ENCODE peak calls at places on chromosomes 7 and 10, in four cellular contexts. One of them, this sample, is unnamed.

GRCh38 chr7:22663319-22663718 is 63.7 kb upstream of the IL6 start:
- DNase-seq in H1: no peak
- DNase-seq in HepG2: no peak
- DNase-seq in GM12878: no peak
- DNase-seq in this sample: no peak

GRCh38 chr7:90345548-90346319 is 782 bp upstream of the GTPBP10 start:
- DNase-seq in HepG2: peak
- DNase-seq in H1: no peak
- DNase-seq in GM12878: no peak
- DNase-seq in this sample: no peak

GRCh38 chr7:144787127-144787526 is 48.7 kb downstream of the TPK1 start:
- DNase-seq in HepG2: no peak
- DNase-seq in GM12878: no peak
- DNase-seq in H1: no peak
- DNase-seq in this sample: no peak

GRCh38 chr7:10588084-10588483 is 385.6 kb upstream of the PHF14 start:
- DNase-seq in GM12878: no peak
- DNase-seq in HepG2: no peak
- DNase-seq in H1: no peak
- DNase-seq in this sample: no peak

GRCh38 chr7:158249692-158250091 is 337.9 kb downstream of the PTPRN2 start:
- DNase-seq in HepG2: no peak
- DNase-seq in H1: no peak
- DNase-seq in GM12878: no peak
- DNase-seq in this sample: no peak

GRCh38 chr7:13911920-13912319 is 77.5 kb downstream of the ETV1 start:
- DNase-seq in H1: no peak
- DNase-seq in HepG2: no peak
- DNase-seq in GM12878: no peak
- DNase-seq in this sample: no peak

GRCh38 chr10:23461557-23461956 is 22.7 kb downstream of the OTUD1 start:
- DNase-seq in GM12878: no peak
- DNase-seq in HepG2: peak
- DNase-seq in H1: no peak
- DNase-seq in this sample: no peak

GRCh38 chr7:116583653-116584052 is 58.8 kb downstream of the CAV1 start:
- DNase-seq in H1: no peak
- DNase-seq in GM12878: peak
- DNase-seq in HepG2: no peak
- DNase-seq in this sample: no peak

GRCh38 chr10:112491144-112491543 is 44.1 kb downstream of the VTI1A start:
- DNase-seq in HepG2: no peak
- DNase-seq in H1: no peak
- DNase-seq in GM12878: no peak
- DNase-seq in this sample: no peak

GRCh38 chr10:114272696-114273095 is 33.6 kb downstream of the VWA2 start:
- DNase-seq in GM12878: no peak
- DNase-seq in HepG2: no peak
- DNase-seq in H1: no peak
- DNase-seq in this sample: no peak

GRCh38 chr7:142918901-142919300 is 14.6 kb downstream of the TRPV5 start:
- DNase-seq in H1: no peak
- DNase-seq in GM12878: no peak
- DNase-seq in HepG2: no peak
- DNase-seq in this sample: no peak

GRCh38 chr10:90587561-90587960 is 270.3 kb downstream of the HTR7 start:
- DNase-seq in H1: no peak
- DNase-seq in HepG2: no peak
- DNase-seq in GM12878: no peak
- DNase-seq in this sample: no peak

GRCh38 chr10:22693371-22693784 is 21.0 kb downstream of the PIP4K2A start:
- DNase-seq in HepG2: no peak
- DNase-seq in GM12878: no peak
- DNase-seq in H1: no peak
- DNase-seq in this sample: no peak

GRCh38 chr10:112546474-112546873 is 99.5 kb downstream of the VTI1A start:
- DNase-seq in H1: no peak
- DNase-seq in GM12878: no peak
- DNase-seq in HepG2: no peak
- DNase-seq in this sample: no peak

GRCh38 chr10:104327745-104328635 is 10.3 kb downstream of the ITPRIP start:
- DNase-seq in GM12878: no peak
- DNase-seq in HepG2: peak
- DNase-seq in H1: no peak
- DNase-seq in this sample: no peak

GRCh38 chr10:125190414-125190813 is 30.1 kb upstream of the CTBP2 start:
- DNase-seq in H1: no peak
- DNase-seq in HepG2: no peak
- DNase-seq in GM12878: no peak
- DNase-seq in this sample: no peak

GRCh38 chr7:9200666-9201065 is 767.3 kb downstream of the NXPH1 start:
- DNase-seq in GM12878: no peak
- DNase-seq in H1: no peak
- DNase-seq in HepG2: no peak
- DNase-seq in this sample: no peak

GRCh38 chr10:127993281-127993680 is 86.4 kb downstream of the PTPRE start:
- DNase-seq in H1: no peak
- DNase-seq in GM12878: no peak
- DNase-seq in HepG2: no peak
- DNase-seq in this sample: no peak

GRCh38 chr7:2710901-2711551 is 23.0 kb downstream of the AMZ1 start:
- DNase-seq in GM12878: peak
- DNase-seq in H1: no peak
- DNase-seq in HepG2: no peak
- DNase-seq in this sample: no peak

GRCh38 chr7:2710256-2710655 is 22.3 kb downstream of the AMZ1 start:
- DNase-seq in GM12878: peak
- DNase-seq in H1: no peak
- DNase-seq in HepG2: no peak
- DNase-seq in this sample: no peak

GRCh38 chr7:2708041-2708440 is 20.0 kb downstream of the AMZ1 start:
- DNase-seq in H1: no peak
- DNase-seq in HepG2: no peak
- DNase-seq in GM12878: no peak
- DNase-seq in this sample: no peak

GRCh38 chr7:2708547-2709310 is 20.7 kb downstream of the AMZ1 start:
- DNase-seq in H1: no peak
- DNase-seq in GM12878: no peak
- DNase-seq in HepG2: no peak
- DNase-seq in this sample: no peak

DNA sequence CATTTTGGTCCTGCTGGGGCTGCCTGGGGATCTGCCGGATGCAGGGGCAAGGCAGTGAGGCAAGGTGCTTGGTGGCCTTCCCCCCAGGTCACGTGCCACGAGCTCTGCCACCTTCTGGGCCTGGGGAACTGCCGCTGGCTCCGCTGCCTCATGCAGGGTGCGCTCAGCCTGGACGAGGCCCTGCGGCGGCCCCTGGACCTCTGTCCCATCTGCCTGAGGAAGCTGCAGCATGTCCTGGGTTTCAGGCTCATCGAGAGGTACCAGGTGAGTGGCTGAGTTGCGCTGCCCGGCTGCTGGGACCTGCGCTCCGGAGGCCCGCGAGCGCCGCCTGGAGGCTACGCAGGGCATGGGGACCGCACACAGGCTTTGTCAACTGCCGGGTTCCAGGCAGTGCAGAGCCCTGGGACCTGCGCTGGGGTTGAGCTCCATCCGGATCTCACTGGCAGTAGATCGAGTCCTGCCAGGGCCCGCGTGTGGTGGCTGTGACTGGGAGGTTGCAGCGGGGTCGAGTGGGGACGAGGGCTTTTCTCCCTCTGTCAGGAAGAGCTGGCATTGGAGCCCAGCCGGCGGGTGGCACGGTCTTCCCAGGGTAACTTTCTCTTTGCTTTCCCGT is 21.7 kb downstream of the AMZ1 start:
- DNase-seq in HepG2: peak
- DNase-seq in GM12878: peak
- DNase-seq in H1: peak
- DNase-seq in this sample: peak
- TF ChIP-seq SP1 in HepG2: no peak
- TF ChIP-seq SP1 in GM12878: no peak
- TF ChIP-seq SP1 in H1: no peak
- TF ChIP-seq SP1 in this sample: no peak

DNA sequence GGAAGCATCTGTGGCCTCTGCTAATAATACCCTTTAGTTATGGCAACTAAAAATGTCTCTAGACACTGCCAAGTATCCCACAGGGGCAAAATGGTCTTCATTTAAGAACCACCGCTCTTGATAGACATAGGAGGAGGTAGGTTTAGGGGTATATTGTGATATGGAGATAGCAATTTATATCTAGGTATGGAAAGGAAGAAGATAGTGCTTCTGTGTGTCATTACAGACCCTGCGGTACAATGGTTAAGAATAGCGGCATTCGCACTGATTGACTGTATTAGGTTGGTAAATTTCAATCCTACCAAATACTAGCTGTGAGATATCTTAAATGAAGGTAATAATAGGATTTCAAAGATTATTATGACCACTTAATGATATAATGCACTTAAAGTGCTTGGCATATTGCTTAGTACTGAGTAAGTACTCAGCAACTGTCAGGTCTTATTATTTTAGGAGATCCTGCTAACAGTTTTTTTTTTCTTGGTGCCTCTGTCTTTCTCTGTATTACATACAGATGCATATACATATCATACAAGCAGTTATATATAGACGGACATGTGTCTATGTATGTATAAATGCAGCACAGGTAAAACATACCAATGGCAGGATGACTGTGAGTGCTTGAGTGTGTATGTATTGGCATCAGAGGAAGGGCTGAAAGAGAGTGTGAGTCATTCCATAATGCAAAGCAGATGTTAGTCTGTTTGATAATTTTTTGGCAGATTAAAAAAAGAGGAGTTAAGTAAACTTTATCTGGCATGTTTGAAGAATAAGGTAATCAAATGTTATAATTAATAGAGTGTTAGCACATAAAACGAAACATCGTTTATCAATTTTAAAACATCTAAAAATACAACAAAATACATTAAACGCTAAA is 50.0 kb upstream of the ITGB8 start:
- DNase-seq in H1: no peak
- DNase-seq in HepG2: no peak
- DNase-seq in GM12878: no peak
- DNase-seq in this sample: no peak
- TF ChIP-seq SUZ12 in H1: no peak
- TF ChIP-seq SUZ12 in HepG2: no peak
- TF ChIP-seq SUZ12 in GM12878: no peak
- TF ChIP-seq SUZ12 in this sample: no peak

GRCh38 chr7:48140001-48140681 is 31.1 kb upstream of the ABCA13 start:
- DNase-seq in H1: no peak
- DNase-seq in GM12878: no peak
- DNase-seq in HepG2: peak
- DNase-seq in this sample: no peak

GRCh38 chr7:48144291-48144768 is 26.9 kb upstream of the ABCA13 start:
- DNase-seq in H1: no peak
- DNase-seq in GM12878: no peak
- DNase-seq in HepG2: peak
- DNase-seq in this sample: no peak

GRCh38 chr7:48141551-48141950 is 29.7 kb upstream of the ABCA13 start:
- DNase-seq in H1: no peak
- DNase-seq in GM12878: no peak
- DNase-seq in HepG2: no peak
- DNase-seq in this sample: no peak

DNA sequence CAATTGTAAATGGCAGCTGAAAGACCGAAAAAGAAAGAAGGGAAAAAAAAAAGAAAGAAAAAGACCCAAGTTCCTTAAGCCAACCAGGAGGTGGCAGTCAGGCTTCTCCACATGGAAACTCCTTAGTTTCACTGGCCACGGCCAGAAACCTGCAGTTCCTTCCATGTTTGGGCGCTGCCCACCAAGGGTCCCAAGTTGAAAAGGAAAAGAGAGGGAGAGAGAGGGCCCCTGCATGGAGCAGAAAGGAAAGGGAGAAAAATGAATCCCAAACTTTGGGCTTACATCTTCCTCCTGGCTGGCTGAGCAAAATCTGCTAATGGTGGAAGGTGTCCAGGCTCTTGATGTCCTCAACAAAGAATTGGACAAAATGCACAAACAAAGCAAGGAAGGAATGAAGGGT is 31.8 kb upstream of the ABCA13 start:
- DNase-seq in HepG2: peak
- DNase-seq in H1: no peak
- DNase-seq in GM12878: no peak
- DNase-seq in this sample: peak
- TF ChIP-seq SP1 in HepG2: no peak
- TF ChIP-seq SP1 in H1: no peak
- TF ChIP-seq SP1 in GM12878: no peak
- TF ChIP-seq SP1 in this sample: no peak

GRCh38 chr7:138025215-138026186 is 23.6 kb upstream of the CREB3L2 start:
- DNase-seq in HepG2: no peak
- DNase-seq in GM12878: no peak
- DNase-seq in H1: no peak
- DNase-seq in this sample: no peak

GRCh38 chr7:138024765-138025164 is 22.9 kb upstream of the CREB3L2 start:
- DNase-seq in HepG2: no peak
- DNase-seq in H1: no peak
- DNase-seq in GM12878: no peak
- DNase-seq in this sample: no peak

GRCh38 chr7:138024334-138024691 is 22.4 kb upstream of the CREB3L2 start:
- DNase-seq in HepG2: no peak
- DNase-seq in H1: no peak
- DNase-seq in GM12878: no peak
- DNase-seq in this sample: no peak

GRCh38 chr7:138023618-138024333 is 21.9 kb upstream of the CREB3L2 start:
- DNase-seq in GM12878: peak
- DNase-seq in HepG2: no peak
- DNase-seq in H1: no peak
- DNase-seq in this sample: no peak

GRCh38 chr7:138021889-138022288 is 20.0 kb upstream of the CREB3L2 start:
- DNase-seq in H1: no peak
- DNase-seq in GM12878: no peak
- DNase-seq in HepG2: no peak
- DNase-seq in this sample: no peak
- TF ChIP-seq SUZ12 in H1: no peak
- TF ChIP-seq SUZ12 in GM12878: no peak
- TF ChIP-seq SUZ12 in HepG2: no peak
- TF ChIP-seq SUZ12 in this sample: no peak

GRCh38 chr7:100553032-100553431 is 14.0 kb downstream of the AGFG2 start:
- DNase-seq in H1: no peak
- DNase-seq in GM12878: no peak
- DNase-seq in HepG2: no peak
- DNase-seq in this sample: no peak
- TF ChIP-seq SP1 in H1: no peak
- TF ChIP-seq SP1 in GM12878: no peak
- TF ChIP-seq SP1 in HepG2: no peak
- TF ChIP-seq SP1 in this sample: no peak

DNA sequence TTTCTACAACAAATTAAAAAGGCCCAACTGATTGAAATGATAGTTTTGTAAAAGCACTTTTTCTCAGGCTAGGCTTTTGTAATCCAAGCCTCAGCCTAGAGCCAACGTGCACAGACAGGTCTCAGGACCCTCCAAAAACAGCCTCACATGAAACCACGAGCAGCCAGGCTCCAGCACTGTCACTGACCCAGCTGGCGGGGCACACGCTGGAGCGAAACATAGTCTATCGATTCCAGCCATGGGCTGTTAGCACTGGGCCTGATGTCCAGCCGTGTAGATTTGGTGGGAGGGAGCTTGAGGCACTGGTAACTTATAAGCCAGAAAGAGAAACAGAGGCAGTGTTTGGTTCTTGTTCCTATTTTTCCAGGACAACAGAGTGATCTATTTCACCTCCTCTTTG is 104.5 kb downstream of the EBF3 start:
- DNase-seq in HepG2: no peak
- DNase-seq in H1: no peak
- DNase-seq in GM12878: no peak
- DNase-seq in this sample: no peak
- TF ChIP-seq SUZ12 in HepG2: no peak
- TF ChIP-seq SUZ12 in H1: no peak
- TF ChIP-seq SUZ12 in GM12878: no peak
- TF ChIP-seq SUZ12 in this sample: no peak

This sample was measured in HEK293T.